ENCODE peak calls at places on chromosomes 7 and 10, in seven cellular contexts. J, U, A, H, R, X and E are unnamed samples. For H3K36me3, the result is how much of the 10 kb centered on the place peaks cover.

GRCh38 chr7:91940171-91940570 is 491 bp upstream of the AKAP9 start:
- DNase-seq in J (no peak), U (peak), A (peak), H (peak), R (no peak), X (no peak), E (peak)

GRCh38 chr10:43939939-43940810 is 291.5 kb upstream of the ZNF32 start:
- DNase-seq in J (no peak), U (peak), A (no peak), H (no peak), R (no peak), X (peak), E (no peak)

GRCh38 chr7:126570845-126571244 is 681.9 kb downstream of the GRM8 start:
- DNase-seq in J (no peak), U (no peak), A (no peak), H (no peak), R (no peak), X (no peak), E (no peak)

GRCh38 chr7:103857435-103857834 is 132.0 kb downstream of the RELN start:
- DNase-seq in J (no peak), U (no peak), A (no peak), H (no peak), R (no peak), X (no peak), E (no peak)

GRCh38 chr7:36977878-36978277 is 253.6 kb upstream of the AOAH start:
- DNase-seq in J (no peak), U (no peak), A (no peak), H (no peak), R (no peak), X (no peak), E (no peak)

GRCh38 chr10:61821153-61821552 is 80.3 kb upstream of the ARID5B start:
- DNase-seq in J (no peak), U (no peak), A (no peak), H (no peak), R (no peak), X (no peak), E (peak)

GRCh38 chr7:73742753-73743641 is 4.4 kb upstream of the ABHD11 start:
- DNase-seq in J (peak), U (no peak), A (peak), H (peak), R (no peak), X (peak), E (no peak)

GRCh38 chr10:11178606-11179221 is 161.0 kb downstream of the CELF2 start:
- DNase-seq in J (no peak), U (peak), A (peak), H (peak), R (peak), X (peak), E (peak)

GRCh38 chr7:47047384-47047783 is 534.5 kb downstream of the TNS3 start:
- DNase-seq in J (no peak), U (no peak), A (no peak), H (no peak), R (no peak), X (no peak), E (no peak)

GRCh38 chr10:84826704-84827103 is 498.3 kb downstream of the CCSER2 start:
- DNase-seq in J (no peak), U (no peak), A (no peak), H (no peak), R (no peak), X (no peak), E (no peak)

GRCh38 chr10:29881336-29881751 is 178.0 kb downstream of the JCAD start:
- DNase-seq in J (no peak), U (peak), A (no peak), H (no peak), R (peak), X (no peak), E (no peak)

GRCh38 chr7:149468208-149468607 is 7.3 kb upstream of the ZNF777 start:
- DNase-seq in J (no peak), U (peak), A (no peak), H (no peak), R (no peak), X (no peak), E (no peak)

GRCh38 chr10:79069325-79070090 is 742 bp downstream of the ZMIZ1 start:
- DNase-seq in J (peak), U (peak), A (peak), H (peak), R (peak), X (peak), E (peak)

GRCh38 chr7:127367679-127368078 is 24.8 kb downstream of the ZNF800 start:
- DNase-seq in J (no peak), U (no peak), A (no peak), H (no peak), R (no peak), X (no peak), E (no peak)

GRCh38 chr7:75054744-75055527 is 18.7 kb downstream of the RCC1L start:
- DNase-seq in J (no peak), U (peak), A (no peak), H (peak), R (peak), X (no peak), E (peak)

GRCh38 chr10:114489521-114490310 is 85.4 kb upstream of the AFAP1L2 start:
- DNase-seq in J (no peak), U (no peak), A (no peak), H (no peak), R (no peak), X (no peak), E (no peak)

GRCh38 chr10:98411768-98412167 is 3.2 kb downstream of the PYROXD2 start:
- DNase-seq in J (no peak), U (no peak), A (no peak), H (no peak), R (no peak), X (no peak), E (no peak)

GRCh38 chr10:98391065-98391464 is 23.9 kb downstream of the PYROXD2 start:
- DNase-seq in J (no peak), U (peak), A (no peak), H (no peak), R (no peak), X (no peak), E (no peak)

GRCh38 chr10:122560279-122560804 is at the start of gene DMBT1:
- DNase-seq in J (no peak), U (no peak), A (no peak), H (no peak), R (no peak), X (no peak), E (no peak)

GRCh38 chr7:106731637-106732036 is 70.7 kb upstream of the CCDC71L start:
- DNase-seq in J (no peak), U (peak), A (no peak), H (no peak), R (no peak), X (no peak), E (no peak)

GRCh38 chr10:103451091-103451801 is 924 bp downstream of the CALHM2 start:
- DNase-seq in J (peak), U (peak), A (peak), H (peak), R (peak), X (peak), E (no peak)

GRCh38 chr10:12501324-12501723 is 152.0 kb downstream of the CAMK1D start:
- DNase-seq in J (peak), U (peak), A (no peak), H (no peak), R (no peak), X (no peak), E (no peak)

GRCh38 chr10:44010873-44011602 is 362.4 kb upstream of the ZNF32 start:
- DNase-seq in J (no peak), U (no peak), A (no peak), H (no peak), R (peak), X (no peak), E (no peak)

GRCh38 chr7:134695321-134695860 is 48.7 kb downstream of the BPGM start:
- DNase-seq in J (no peak), U (peak), A (no peak), H (no peak), R (peak), X (no peak), E (peak)

GRCh38 chr7:116315293-116315692 is 105.0 kb downstream of the TES start:
- DNase-seq in J (no peak), U (no peak), A (no peak), H (no peak), R (no peak), X (no peak), E (peak)

GRCh38 chr10:118321724-118322575 is 20.2 kb downstream of the FAM204A start:
- DNase-seq in J (no peak), U (no peak), A (no peak), H (peak), R (no peak), X (no peak), E (no peak)

GRCh38 chr10:114649217-114649906 is 8.7 kb downstream of the ABLIM1 start:
- DNase-seq in J (no peak), U (no peak), A (no peak), H (no peak), R (no peak), X (no peak), E (no peak)

GRCh38 chr7:24381919-24382505 is 98.0 kb downstream of the NPY start:
- DNase-seq in J (no peak), U (peak), A (no peak), H (no peak), R (no peak), X (no peak), E (no peak)

GRCh38 chr10:106175760-106176377 is 988.6 kb downstream of the SORCS1 start:
- DNase-seq in J (no peak), U (peak), A (no peak), H (no peak), R (no peak), X (no peak), E (no peak)

GRCh38 chr10:69123306-69123746 is 652 bp upstream of the VPS26A start:
- DNase-seq in J (no peak), U (peak), A (peak), H (no peak), R (peak), X (no peak), E (peak)

GRCh38 chr7:30468791-30469190 is 9.8 kb downstream of the NOD1 start:
- DNase-seq in J (no peak), U (peak), A (no peak), H (no peak), R (no peak), X (no peak), E (no peak)

GRCh38 chr7:128404826-128405344 is 4.9 kb downstream of the IMPDH1 start:
- DNase-seq in J (no peak), U (no peak), A (no peak), H (no peak), R (no peak), X (no peak), E (no peak)

GRCh38 chr10:69497611-69498390 is 46.5 kb downstream of the TSPAN15 start:
- DNase-seq in J (no peak), U (no peak), A (no peak), H (no peak), R (no peak), X (peak), E (no peak)

GRCh38 chr10:95815133-95815532 is 59.2 kb downstream of the ENTPD1 start:
- DNase-seq in J (no peak), U (no peak), A (no peak), H (peak), R (no peak), X (no peak), E (no peak)

GRCh38 chr7:97015787-97016391 is 8.7 kb downstream of the DLX5 start:
- DNase-seq in J (no peak), U (no peak), A (no peak), H (no peak), R (no peak), X (no peak), E (no peak)

GRCh38 chr7:69399038-69399800 is 199.1 kb upstream of the AUTS2 start:
- DNase-seq in J (no peak), U (peak), A (no peak), H (no peak), R (no peak), X (peak), E (peak)

GRCh38 chr7:106774768-106775551 is 90.1 kb upstream of the PIK3CG start:
- DNase-seq in J (no peak), U (peak), A (no peak), H (no peak), R (no peak), X (no peak), E (peak)

GRCh38 chr7:22589641-22590141 is 89.7 kb upstream of the STEAP1B start:
- DNase-seq in J (peak), U (peak), A (no peak), H (peak), R (peak), X (no peak), E (peak)

GRCh38 chr10:34815174-34816066 is at the start of gene PARD3:
- DNase-seq in J (peak), U (peak), A (peak), H (peak), R (peak), X (peak), E (no peak)

GRCh38 chr10:63171926-63172325 is 38.8 kb downstream of the NRBF2 start:
- DNase-seq in J (no peak), U (no peak), A (no peak), H (no peak), R (no peak), X (no peak), E (no peak)
- H3K36me3 ChIP-seq in J (under half), U (under half), A (under half), H (under half), R (under half), X (half or more), E (under half)

GRCh38 chr10:109996225-109996624 is 11.6 kb upstream of the ADD3 start:
- DNase-seq in J (no peak), U (no peak), A (no peak), H (no peak), R (no peak), X (no peak), E (no peak)
- H3K4me3 ChIP-seq in J (no peak), U (no peak), A (peak), H (no peak), R (no peak), X (no peak), E (no peak)

GRCh38 chr7:158228986-158229385 is 358.6 kb downstream of the PTPRN2 start:
- DNase-seq in J (no peak), U (no peak), A (no peak), H (no peak), R (no peak), X (no peak), E (no peak)

GRCh38 chr7:158229945-158230344 is 357.7 kb downstream of the PTPRN2 start:
- DNase-seq in J (no peak), U (no peak), A (no peak), H (no peak), R (no peak), X (no peak), E (no peak)

GRCh38 chr7:158227258-158227657 is 360.4 kb downstream of the PTPRN2 start:
- DNase-seq in J (no peak), U (no peak), A (no peak), H (no peak), R (no peak), X (no peak), E (no peak)

GRCh38 chr7:158228131-158228530 is 359.5 kb downstream of the PTPRN2 start:
- DNase-seq in J (no peak), U (no peak), A (no peak), H (no peak), R (no peak), X (no peak), E (no peak)
- TF ChIP-seq CTCF in J (no peak), U (no peak), A (no peak), H (no peak), R (no peak), X (no peak), E (no peak)

DNA sequence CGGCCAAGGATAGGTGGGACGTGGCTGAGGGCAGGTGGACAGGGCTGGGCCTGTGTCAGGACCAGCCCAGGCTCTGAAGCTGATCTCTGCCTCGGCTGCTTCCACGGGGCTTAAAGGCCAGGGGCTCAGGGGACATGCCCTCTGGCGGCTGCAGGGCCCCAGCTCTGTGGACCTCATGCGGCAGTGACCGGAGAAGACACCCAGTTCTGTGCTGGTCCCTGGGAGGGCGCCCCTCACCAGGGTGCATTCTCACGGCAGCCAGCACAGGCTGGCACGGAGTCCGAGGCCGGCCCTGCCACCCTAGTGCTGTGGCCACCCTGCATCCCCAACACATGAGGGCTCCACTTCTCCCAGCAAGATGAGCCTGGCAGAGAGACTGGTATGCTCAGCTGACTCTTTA is 30.3 kb downstream of the YKT6 start:
- DNase-seq in J (no peak), U (no peak), A (no peak), H (no peak), R (no peak), X (no peak), E (no peak)
- H3K36me3 ChIP-seq in J (under half), U (under half), A (under half), H (under half), R (under half), X (under half), E (under half)

GRCh38 chr10:71066600-71066999 is 145.8 kb upstream of the UNC5B start:
- DNase-seq in J (no peak), U (no peak), A (no peak), H (no peak), R (no peak), X (no peak), E (no peak)
- H3K4me3 ChIP-seq in J (no peak), U (no peak), A (no peak), H (no peak), R (no peak), X (no peak), E (no peak)

DNA sequence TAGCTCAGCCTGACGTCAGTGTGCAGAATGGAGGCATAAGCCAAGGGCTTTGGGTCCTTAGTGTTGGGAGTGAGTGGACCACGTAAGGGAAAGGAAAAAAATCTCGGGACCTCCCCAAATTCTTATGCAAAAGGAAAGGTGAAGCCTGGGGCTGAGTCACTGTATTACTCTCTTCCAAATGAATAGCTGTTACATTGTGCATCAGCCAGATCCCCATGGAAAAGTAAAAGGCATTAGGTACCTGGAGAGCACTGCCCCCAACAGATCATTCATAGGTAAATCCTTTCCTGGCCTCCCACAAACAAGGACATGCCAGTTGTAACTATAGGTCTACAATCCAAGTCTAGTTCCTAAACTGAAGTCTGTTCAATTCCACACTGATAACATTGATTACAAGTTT is 170.5 kb downstream of the C1GALT1 start:
- DNase-seq in J (no peak), U (no peak), A (no peak), H (peak), R (no peak), X (no peak), E (no peak)
- TF ChIP-seq CTCF in J (peak), U (no peak), A (no peak), H (no peak), R (no peak), X (no peak), E (no peak)

GRCh38 chr7:155781433-155781832 is 30.8 kb downstream of the SHH start:
- DNase-seq in J (no peak), U (no peak), A (no peak), H (no peak), R (no peak), X (peak), E (no peak)

GRCh38 chr7:155780884-155781283 is 31.4 kb downstream of the SHH start:
- DNase-seq in J (no peak), U (no peak), A (no peak), H (no peak), R (no peak), X (peak), E (no peak)

GRCh38 chr7:155786491-155786890 is 25.8 kb downstream of the SHH start:
- DNase-seq in J (no peak), U (no peak), A (no peak), H (no peak), R (no peak), X (no peak), E (no peak)

GRCh38 chr7:155785536-155785935 is 26.7 kb downstream of the SHH start:
- DNase-seq in J (no peak), U (no peak), A (no peak), H (no peak), R (no peak), X (no peak), E (peak)

GRCh38 chr7:155782466-155782865 is 29.8 kb downstream of the SHH start:
- DNase-seq in J (no peak), U (no peak), A (no peak), H (no peak), R (no peak), X (peak), E (no peak)
- H3K36me3 ChIP-seq in J (under half), U (under half), A (under half), H (under half), R (half or more), X (half or more), E (under half)

GRCh38 chr7:26155531-26156375 is 3.8 kb downstream of the NFE2L3 start:
- DNase-seq in J (no peak), U (peak), A (no peak), H (no peak), R (no peak), X (no peak), E (peak)
- H3K4me3 ChIP-seq in J (no peak), U (no peak), A (peak), H (no peak), R (peak), X (no peak), E (peak)

DNA sequence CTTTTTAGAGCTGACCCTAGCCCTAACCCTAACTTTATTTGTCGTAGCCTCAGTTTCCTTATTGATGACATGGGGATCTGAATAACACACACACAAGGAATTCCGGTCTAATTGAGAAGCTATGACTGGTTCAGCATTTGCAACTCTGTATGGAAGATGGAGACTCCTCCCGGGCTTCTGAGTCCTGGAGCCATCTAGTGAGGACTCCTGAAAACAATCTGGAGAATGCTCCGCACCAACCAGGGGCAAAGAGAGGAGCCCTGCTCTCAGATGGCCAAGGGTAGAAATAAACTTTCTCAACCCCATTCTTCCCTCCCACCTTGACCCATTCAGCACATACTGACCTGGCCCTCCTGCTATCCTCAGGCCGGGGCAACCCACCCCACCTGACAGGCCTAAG is 26.4 kb downstream of the MBL2 start:
- DNase-seq in J (no peak), U (no peak), A (no peak), H (no peak), R (no peak), X (no peak), E (no peak)
- TF ChIP-seq CTCF in J (no peak), U (no peak), A (no peak), H (no peak), R (no peak), X (no peak), E (no peak)

GRCh38 chr10:14936584-14936983 is 17.3 kb downstream of the DCLRE1C start:
- DNase-seq in J (no peak), U (peak), A (no peak), H (no peak), R (no peak), X (no peak), E (peak)
- H3K36me3 ChIP-seq in J (under half), U (under half), A (under half), H (under half), R (half or more), X (half or more), E (under half)